ENCODE peak calls at places on chromosomes 4 and X, in five cellular contexts. M, S, B, Z and I are unnamed samples.
A peak's percentile ranks its signal among the peaks of the same experiment; 100 is the strongest.

GRCh38 chr4:107757860-107758476 is 37.9 kb upstream of the PAPSS1 start:
- DNase-seq in B (no peak), S (peak; percentile 45), M (peak; percentile 44), Z (no peak), I (peak; percentile 82)

GRCh38 chr4:183905593-183906485 is 732 bp downstream of the STOX2 start:
- DNase-seq in B (peak; percentile 87), Z (peak; percentile 67), M (peak; percentile 37), S (peak; percentile 56), I (peak; percentile 54)

GRCh38 chr4:115841873-115842272 is 728.5 kb upstream of the NDST4 start:
- DNase-seq in S (no peak), Z (no peak), B (no peak), M (no peak), I (no peak)

GRCh38 chr4:39855909-39856512 is 121.7 kb downstream of the PDS5A start:
- DNase-seq in S (peak; percentile 34), Z (no peak), M (peak; percentile 48), B (no peak), I (peak; percentile 73)

GRCh38 chr4:156237192-156237591 is 283.5 kb upstream of the CTSO start:
- DNase-seq in S (no peak), B (no peak), Z (peak; percentile 4), M (no peak), I (no peak)

GRCh38 chrX:150416469-150416868 is 53.4 kb downstream of the MAMLD1 start:
- DNase-seq in M (no peak), Z (no peak), S (no peak), B (no peak), I (no peak)

GRCh38 chr4:80017125-80017854 is 55.7 kb downstream of the ANTXR2 start:
- DNase-seq in S (peak; percentile 92), B (no peak), M (peak; percentile 96), Z (no peak), I (no peak)

GRCh38 chr4:117447925-117448324 is 362.5 kb upstream of the TRAM1L1 start:
- DNase-seq in Z (no peak), B (peak; percentile 67), M (no peak), S (no peak), I (peak; percentile 4)

GRCh38 chrX:120310861-120311631 is at the start of gene TMEM255A:
- DNase-seq in Z (peak; percentile 18), M (no peak), B (peak; percentile 56), S (no peak), I (peak; percentile 37)

GRCh38 chr4:1568855-1569460 is 115.2 kb downstream of the FAM53A start:
- DNase-seq in B (no peak), Z (no peak), S (no peak), M (no peak), I (no peak)

GRCh38 chrX:39891781-39892180 is 206.0 kb downstream of the BCOR start:
- DNase-seq in M (no peak), S (no peak), Z (no peak), B (no peak), I (no peak)

GRCh38 chr4:17544205-17544604 is 29.2 kb downstream of the CLRN2 start:
- DNase-seq in M (no peak), B (no peak), Z (no peak), S (peak; percentile 42), I (peak; percentile 33)

GRCh38 chr4:11471613-11472012 is 42.9 kb upstream of the HS3ST1 start:
- DNase-seq in Z (no peak), B (no peak), S (no peak), M (no peak), I (peak; percentile 4)

GRCh38 chr4:186920486-186920885 is 196.8 kb upstream of the FAT1 start:
- DNase-seq in B (no peak), M (peak; percentile 80), S (peak; percentile 69), Z (no peak), I (peak; percentile 18)

GRCh38 chr4:72500214-72500613 is 68.8 kb downstream of the ADAMTS3 start:
- DNase-seq in S (no peak), B (no peak), M (no peak), Z (no peak), I (no peak)

GRCh38 chrX:42269186-42269585 is 345.8 kb upstream of the CASK start:
- DNase-seq in Z (no peak), S (peak; percentile 21), M (peak; percentile 0), B (no peak), I (peak; percentile 1)

GRCh38 chr4:3821580-3822229 is 55.5 kb downstream of the ADRA2C start:
- DNase-seq in S (no peak), Z (no peak), M (no peak), B (no peak), I (no peak)

GRCh38 chr4:16090306-16090705 is 6.5 kb upstream of the PROM1 start:
- DNase-seq in B (no peak), M (no peak), S (no peak), Z (no peak), I (no peak)

GRCh38 chr4:108512615-108513505 is 107.5 kb upstream of the RPL34 start:
- DNase-seq in B (peak; percentile 54), M (peak; percentile 66), S (peak; percentile 66), Z (peak; percentile 44), I (no peak)

GRCh38 chr4:81723927-81724587 is 252.3 kb upstream of the RASGEF1B start:
- DNase-seq in Z (no peak), B (no peak), M (no peak), S (no peak), I (peak; percentile 24)

GRCh38 chrX:136452614-136453013 is 35.1 kb upstream of the BRS3 start:
- DNase-seq in B (no peak), S (no peak), M (no peak), Z (no peak), I (no peak)

GRCh38 chr4:21596521-21596920 is 352.1 kb downstream of the KCNIP4 start:
- DNase-seq in S (no peak), Z (no peak), B (no peak), M (no peak), I (no peak)

GRCh38 chr4:57190651-57191481 is 80.7 kb upstream of the IGFBP7 start:
- DNase-seq in S (peak; percentile 26), Z (peak; percentile 47), B (peak; percentile 88), M (peak; percentile 13), I (peak; percentile 75)

GRCh38 chrX:120604359-120604782 is 470 bp downstream of the MCTS1 start:
- DNase-seq in Z (no peak), S (peak; percentile 61), M (peak; percentile 33), B (no peak), I (peak; percentile 0)

GRCh38 chr4:29151584-29151983 is 1568.6 kb upstream of the PCDH7 start:
- DNase-seq in B (no peak), S (no peak), M (peak; percentile 52), Z (no peak), I (peak; percentile 7)

GRCh38 chr4:187294861-187295260 is 571.2 kb upstream of the FAT1 start:
- DNase-seq in M (peak; percentile 66), S (peak; percentile 24), B (no peak), Z (no peak), I (no peak)

GRCh38 chr4:5238106-5238505 is 186.8 kb downstream of the STK32B start:
- DNase-seq in B (no peak), S (no peak), Z (no peak), M (peak; percentile 66), I (no peak)

GRCh38 chr4:17781072-17781830 is at the start of gene FAM184B:
- DNase-seq in S (peak; percentile 11), Z (peak; percentile 30), M (no peak), B (peak; percentile 70), I (no peak)

GRCh38 chrX:123481908-123482873 is 250.7 kb downstream of the THOC2 start:
- DNase-seq in M (peak; percentile 27), S (no peak), B (no peak), Z (peak; percentile 21), I (peak; percentile 23)

GRCh38 chrX:7190157-7190556 is 42.2 kb upstream of the PUDP start:
- DNase-seq in Z (no peak), S (no peak), B (no peak), M (no peak), I (no peak)

GRCh38 chrX:138765061-138765460 is 53.5 kb upstream of the FGF13 start:
- DNase-seq in B (no peak), M (no peak), Z (no peak), S (no peak), I (no peak)

DNA sequence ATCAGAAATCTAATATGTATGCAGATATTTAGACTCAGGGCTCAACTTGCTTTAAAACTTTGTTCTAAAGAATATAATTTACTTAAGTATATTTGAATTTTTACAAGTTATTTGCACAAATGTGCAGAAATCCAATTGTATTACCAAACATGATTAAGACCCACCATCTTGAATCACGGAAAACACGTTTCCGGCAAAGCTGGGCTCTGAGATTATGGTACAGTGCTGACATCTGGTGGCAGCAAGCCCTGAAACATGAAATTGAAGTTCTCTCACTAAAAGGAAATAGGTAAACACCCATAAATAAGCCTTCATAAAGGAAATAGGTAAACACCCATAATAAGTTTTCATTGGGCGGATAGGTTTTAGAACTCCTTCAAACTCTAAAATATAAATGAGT is 98.3 kb upstream of the MAOA start:
- DNase-seq in B (no peak), S (peak; percentile 54), M (peak; percentile 49), Z (peak; percentile 15), I (peak; percentile 27)
- H3K4me3 ChIP-seq in B (no peak overlapping the region), S (no peak overlapping the region), M (no peak overlapping the region), Z (no peak overlapping the region), I (no peak overlapping the region)

GRCh38 chr4:114770624-114771023 is 172.0 kb downstream of the UGT8 start:
- DNase-seq in S (no peak), Z (no peak), M (no peak), B (no peak), I (no peak)
- H3K27ac ChIP-seq in S (no peak overlapping the region), Z (no peak overlapping the region), M (no peak overlapping the region), B (no peak overlapping the region), I (no peak overlapping the region)

GRCh38 chr4:24801136-24801855 is 5.9 kb downstream of the SOD3 start:
- DNase-seq in Z (no peak), B (peak; percentile 43), S (no peak), M (no peak), I (no peak)

GRCh38 chr4:24799196-24799543 is 3.8 kb downstream of the SOD3 start:
- DNase-seq in Z (no peak), B (no peak), S (no peak), M (no peak), I (no peak)

GRCh38 chr4:24798036-24798610 is 2.8 kb downstream of the SOD3 start:
- DNase-seq in B (peak; percentile 33), M (no peak), S (no peak), Z (no peak), I (no peak)

GRCh38 chr4:24800273-24800880 is 5.0 kb downstream of the SOD3 start:
- DNase-seq in Z (no peak), S (no peak), B (peak; percentile 59), M (no peak), I (no peak)

DNA sequence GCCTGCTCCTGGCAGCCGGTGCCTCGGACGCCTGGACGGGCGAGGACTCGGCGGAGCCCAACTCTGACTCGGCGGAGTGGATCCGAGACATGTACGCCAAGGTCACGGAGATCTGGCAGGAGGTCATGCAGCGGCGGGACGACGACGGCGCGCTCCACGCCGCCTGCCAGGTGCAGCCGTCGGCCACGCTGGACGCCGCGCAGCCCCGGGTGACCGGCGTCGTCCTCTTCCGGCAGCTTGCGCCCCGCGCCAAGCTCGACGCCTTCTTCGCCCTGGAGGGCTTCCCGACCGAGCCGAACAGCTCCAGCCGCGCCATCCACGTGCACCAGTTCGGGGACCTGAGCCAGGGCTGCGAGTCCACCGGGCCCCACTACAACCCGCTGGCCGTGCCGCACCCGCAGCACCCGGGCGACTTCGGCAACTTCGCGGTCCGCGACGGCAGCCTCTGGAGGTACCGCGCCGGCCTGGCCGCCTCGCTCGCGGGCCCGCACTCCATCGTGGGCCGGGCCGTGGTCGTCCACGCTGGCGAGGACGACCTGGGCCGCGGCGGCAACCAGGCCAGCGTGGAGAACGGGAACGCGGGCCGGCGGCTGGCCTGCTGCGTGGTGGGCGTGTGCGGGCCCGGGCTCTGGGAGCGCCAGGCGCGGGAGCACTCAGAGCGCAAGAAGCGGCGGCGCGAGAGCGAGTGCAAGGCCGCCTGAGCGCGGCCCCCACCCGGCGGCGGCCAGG is 4.3 kb downstream of the SOD3 start:
- DNase-seq in B (peak; percentile 58), S (no peak), Z (no peak), M (no peak), I (no peak)
- H3K14ac ChIP-seq in B (no peak overlapping the region), S (peak overlapping the region; percentile 31), Z (peak overlapping the region; percentile 41), M (no peak overlapping the region), I (no peak overlapping the region)

GRCh38 chrX:154542723-154543424 is 3.8 kb downstream of the G6PD start:
- DNase-seq in B (no peak), M (no peak), Z (no peak), S (no peak), I (no peak)
- H3K4me3 ChIP-seq in B (no peak overlapping the region), M (no peak overlapping the region), Z (no peak overlapping the region), S (peak overlapping the region; percentile 61), I (no peak overlapping the region)